ENCODE peak calls at places on chromosomes 13 and 19, in four cellular contexts. One of them, this sample, is unnamed.

GRCh38 chr13:46586766-46587509 is 34.0 kb downstream of the LRCH1 start:
- DNase-seq in K562: no peak
- DNase-seq in HepG2: no peak
- DNase-seq in H1: no peak
- DNase-seq in this sample: no peak

GRCh38 chr13:92460479-92460878 is 766.1 kb upstream of the GPC6 start:
- DNase-seq in HepG2: no peak
- DNase-seq in H1: no peak
- DNase-seq in K562: no peak
- DNase-seq in this sample: no peak

GRCh38 chr19:6100284-6100915 is 9.9 kb downstream of the RFX2 start:
- DNase-seq in H1: no peak
- DNase-seq in K562: peak
- DNase-seq in HepG2: no peak
- DNase-seq in this sample: no peak

GRCh38 chr13:82634946-82635345 is 1247.3 kb downstream of the SLITRK1 start:
- DNase-seq in HepG2: no peak
- DNase-seq in H1: no peak
- DNase-seq in K562: no peak
- DNase-seq in this sample: no peak

GRCh38 chr13:40438999-40439797 is 227.2 kb downstream of the FOXO1 start:
- DNase-seq in H1: no peak
- DNase-seq in HepG2: no peak
- DNase-seq in K562: no peak
- DNase-seq in this sample: no peak

GRCh38 chr19:33280351-33280921 is 21.9 kb downstream of the CEBPA start:
- DNase-seq in H1: no peak
- DNase-seq in HepG2: no peak
- DNase-seq in K562: no peak
- DNase-seq in this sample: no peak

GRCh38 chr19:43636121-43636683 is 3.4 kb downstream of the CADM4 start:
- DNase-seq in K562: no peak
- DNase-seq in HepG2: peak
- DNase-seq in H1: no peak
- DNase-seq in this sample: no peak

GRCh38 chr19:932647-933552 is 7.1 kb downstream of the ARID3A start:
- DNase-seq in HepG2: no peak
- DNase-seq in K562: no peak
- DNase-seq in H1: no peak
- DNase-seq in this sample: no peak

GRCh38 chr13:49784886-49785570 is 7.5 kb downstream of the KPNA3 start:
- DNase-seq in H1: no peak
- DNase-seq in K562: no peak
- DNase-seq in HepG2: no peak
- DNase-seq in this sample: no peak

GRCh38 chr13:95100525-95101121 is 200.6 kb downstream of the ABCC4 start:
- DNase-seq in HepG2: peak
- DNase-seq in H1: no peak
- DNase-seq in K562: no peak
- DNase-seq in this sample: peak

GRCh38 chr19:54893406-54893805 is 12.5 kb upstream of the NCR1 start:
- DNase-seq in H1: peak
- DNase-seq in HepG2: no peak
- DNase-seq in K562: no peak
- DNase-seq in this sample: no peak

GRCh38 chr19:9672893-9673292 is 2.0 kb downstream of the ZNF562 start:
- DNase-seq in H1: no peak
- DNase-seq in HepG2: peak
- DNase-seq in K562: no peak
- DNase-seq in this sample: no peak

GRCh38 chr13:112354330-112355273 is 21.6 kb upstream of the SPACA7 start:
- DNase-seq in K562: no peak
- DNase-seq in H1: no peak
- DNase-seq in HepG2: no peak
- DNase-seq in this sample: no peak

GRCh38 chr19:33740811-33741396 is 55.8 kb upstream of the KCTD15 start:
- DNase-seq in HepG2: peak
- DNase-seq in K562: peak
- DNase-seq in H1: peak
- DNase-seq in this sample: peak

GRCh38 chr19:8310342-8311055 is 2.3 kb upstream of the CD320 start:
- DNase-seq in HepG2: no peak
- DNase-seq in H1: no peak
- DNase-seq in K562: no peak
- DNase-seq in this sample: no peak

GRCh38 chr19:14561832-14562351 is 10.0 kb downstream of the NDUFB7 start:
- DNase-seq in HepG2: no peak
- DNase-seq in H1: no peak
- DNase-seq in K562: no peak
- DNase-seq in this sample: no peak

GRCh38 chr19:53132231-53132991 is at the start of gene ZNF415:
- DNase-seq in H1: peak
- DNase-seq in HepG2: no peak
- DNase-seq in K562: no peak
- DNase-seq in this sample: no peak
- TF ChIP-seq RNF2 in H1: no peak
- TF ChIP-seq RNF2 in HepG2: no peak
- TF ChIP-seq RNF2 in K562: no peak
- TF ChIP-seq RNF2 in this sample: no peak

GRCh38 chr13:29743229-29743786 is 107.1 kb downstream of the UBL3 start:
- DNase-seq in H1: no peak
- DNase-seq in HepG2: no peak
- DNase-seq in K562: no peak
- DNase-seq in this sample: no peak
- H3K4me3 ChIP-seq in H1: no peak
- H3K4me3 ChIP-seq in HepG2: no peak
- H3K4me3 ChIP-seq in K562: no peak
- H3K4me3 ChIP-seq in this sample: no peak

GRCh38 chr19:29819300-29819699 is 7.5 kb downstream of the CCNE1 start:
- DNase-seq in H1: no peak
- DNase-seq in HepG2: no peak
- DNase-seq in K562: no peak
- DNase-seq in this sample: no peak
- TF ChIP-seq RNF2 in H1: no peak
- TF ChIP-seq RNF2 in HepG2: no peak
- TF ChIP-seq RNF2 in K562: no peak
- TF ChIP-seq RNF2 in this sample: no peak

GRCh38 chr19:49811328-49811727 is 1.8 kb downstream of the FUZ start:
- DNase-seq in H1: no peak
- DNase-seq in HepG2: no peak
- DNase-seq in K562: no peak
- DNase-seq in this sample: peak

GRCh38 chr19:49808762-49809154 is 4.3 kb downstream of the FUZ start:
- DNase-seq in HepG2: peak
- DNase-seq in H1: peak
- DNase-seq in K562: peak
- DNase-seq in this sample: peak

GRCh38 chr19:49809155-49809986 is 3.7 kb downstream of the FUZ start:
- DNase-seq in HepG2: peak
- DNase-seq in K562: no peak
- DNase-seq in H1: no peak
- DNase-seq in this sample: peak

GRCh38 chr19:49807888-49808675 is 5.0 kb downstream of the FUZ start:
- DNase-seq in H1: no peak
- DNase-seq in K562: no peak
- DNase-seq in HepG2: no peak
- DNase-seq in this sample: no peak

DNA sequence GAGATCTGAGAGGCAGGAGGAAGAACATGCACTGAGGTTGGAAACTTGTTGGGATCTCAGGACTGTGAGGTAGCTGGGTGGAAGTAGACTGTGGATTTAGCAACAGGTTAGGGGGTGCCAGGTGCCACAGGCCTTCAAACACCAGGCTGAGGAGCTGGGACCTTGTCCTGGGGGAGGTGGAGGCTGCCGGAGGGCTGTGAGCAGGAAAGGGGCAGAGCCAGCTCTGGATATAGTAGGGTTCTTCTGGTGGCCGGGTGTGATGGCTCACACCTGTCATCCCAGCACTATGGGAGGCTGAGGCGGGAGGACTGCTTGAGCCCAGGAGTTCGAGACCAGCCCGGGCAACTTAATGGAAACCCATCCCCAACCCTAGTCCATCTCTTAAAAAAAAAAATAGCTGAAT is 3.1 kb downstream of the FUZ start:
- DNase-seq in HepG2: no peak
- DNase-seq in K562: no peak
- DNase-seq in H1: no peak
- DNase-seq in this sample: no peak
- H3K4me3 ChIP-seq in HepG2: peak
- H3K4me3 ChIP-seq in K562: no peak
- H3K4me3 ChIP-seq in H1: no peak
- H3K4me3 ChIP-seq in this sample: no peak

GRCh38 chr19:29873024-29873800 is 61.4 kb downstream of the CCNE1 start:
- DNase-seq in HepG2: no peak
- DNase-seq in K562: peak
- DNase-seq in H1: no peak
- DNase-seq in this sample: peak
- TF ChIP-seq RNF2 in HepG2: peak
- TF ChIP-seq RNF2 in K562: no peak
- TF ChIP-seq RNF2 in H1: peak
- TF ChIP-seq RNF2 in this sample: no peak

DNA sequence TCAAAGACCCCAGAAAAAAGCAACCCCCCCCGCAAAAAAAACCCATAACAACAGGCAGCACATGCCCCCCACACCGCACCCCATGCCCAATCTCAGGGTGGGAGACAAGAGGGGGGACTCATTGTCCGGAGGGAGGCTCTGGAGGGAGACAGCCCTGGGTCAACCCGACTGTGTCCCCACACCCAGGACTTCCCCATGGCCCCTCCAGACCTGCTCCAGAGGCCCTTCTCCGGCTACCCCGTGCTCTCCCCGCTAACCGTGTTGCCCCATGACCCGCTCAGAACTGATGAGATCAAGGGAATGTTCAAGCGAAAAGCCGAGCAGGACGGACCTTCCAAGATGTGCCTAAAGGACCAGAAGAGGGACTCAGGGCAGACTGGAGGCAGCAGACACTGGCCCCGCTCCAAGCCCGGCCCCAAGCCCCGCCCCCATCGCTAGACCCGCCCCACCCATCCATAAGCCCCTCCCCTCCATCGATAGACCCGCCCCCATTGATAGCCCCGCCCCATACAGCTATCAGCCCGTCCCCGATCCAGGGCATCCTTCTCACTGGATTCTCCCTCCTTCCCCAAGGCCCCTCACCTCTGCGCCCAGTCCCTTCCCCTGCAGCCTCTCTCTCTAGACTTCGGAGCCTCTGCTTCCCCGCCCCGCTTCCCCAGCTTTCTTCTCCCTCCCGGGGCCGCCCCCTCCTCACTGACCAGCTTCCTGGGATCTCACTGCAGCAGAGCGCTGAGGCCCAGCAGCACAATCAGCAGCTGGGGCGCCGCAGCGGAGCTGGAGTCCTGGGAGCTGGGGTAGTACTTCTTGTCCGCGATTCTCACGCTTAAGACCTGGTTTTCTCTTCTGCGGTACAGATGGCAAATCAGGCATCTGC is 2.2 kb downstream of the BST2 start:
- DNase-seq in K562: peak
- DNase-seq in H1: no peak
- DNase-seq in HepG2: no peak
- DNase-seq in this sample: peak
- H3K4me3 ChIP-seq in K562: peak
- H3K4me3 ChIP-seq in H1: peak
- H3K4me3 ChIP-seq in HepG2: no peak
- H3K4me3 ChIP-seq in this sample: no peak

GRCh38 chr19:11446652-11447301 is 11.3 kb downstream of the PRKCSH start:
- DNase-seq in K562: peak
- DNase-seq in HepG2: no peak
- DNase-seq in H1: no peak
- DNase-seq in this sample: peak
- TF ChIP-seq RNF2 in K562: no peak
- TF ChIP-seq RNF2 in HepG2: no peak
- TF ChIP-seq RNF2 in H1: no peak
- TF ChIP-seq RNF2 in this sample: no peak

GRCh38 chr13:32124743-32125142 is 93.2 kb downstream of the FRY start:
- DNase-seq in K562: no peak
- DNase-seq in HepG2: no peak
- DNase-seq in H1: no peak
- DNase-seq in this sample: no peak
- H3K4me3 ChIP-seq in K562: no peak
- H3K4me3 ChIP-seq in HepG2: no peak
- H3K4me3 ChIP-seq in H1: no peak
- H3K4me3 ChIP-seq in this sample: no peak

GRCh38 chr19:18588611-18589379 is at the start of gene REX1BD:
- DNase-seq in HepG2: peak
- DNase-seq in K562: peak
- DNase-seq in H1: no peak
- DNase-seq in this sample: no peak

GRCh38 chr19:18587962-18588610 is 512 bp upstream of the REX1BD start:
- DNase-seq in K562: no peak
- DNase-seq in HepG2: peak
- DNase-seq in H1: no peak
- DNase-seq in this sample: no peak

GRCh38 chr19:18587561-18587960 is 1.0 kb upstream of the REX1BD start:
- DNase-seq in H1: no peak
- DNase-seq in HepG2: peak
- DNase-seq in K562: no peak
- DNase-seq in this sample: no peak

GRCh38 chr19:18590273-18591272 is 2.0 kb downstream of the REX1BD start:
- DNase-seq in K562: peak
- DNase-seq in H1: peak
- DNase-seq in HepG2: peak
- DNase-seq in this sample: peak

GRCh38 chr19:18589380-18590272 is 1.0 kb downstream of the REX1BD start:
- DNase-seq in HepG2: peak
- DNase-seq in H1: peak
- DNase-seq in K562: peak
- DNase-seq in this sample: peak
- TF ChIP-seq RNF2 in HepG2: peak
- TF ChIP-seq RNF2 in H1: no peak
- TF ChIP-seq RNF2 in K562: peak
- TF ChIP-seq RNF2 in this sample: no peak